ENCODE peak calls at places on chromosomes 13 and 19, in seven cellular contexts. One of them, this sample, is unnamed. For H3K4me1, the result is how much of the 10 kb centered on the place peaks cover.

GRCh38 chr13:21703846-21704245 is 33.0 kb downstream of the FGF9 start:
- DNase-seq in esophagus squamous epithelium: no peak
- DNase-seq in fibroblast of lung: no peak
- DNase-seq in MM.1S: no peak
- DNase-seq in PC-9: no peak
- DNase-seq in colonic mucosa: no peak
- DNase-seq in pancreas: no peak
- DNase-seq in this sample: no peak

GRCh38 chr19:28634837-28635236 is 578.1 kb downstream of the UQCRFS1 start:
- DNase-seq in esophagus squamous epithelium: no peak
- DNase-seq in fibroblast of lung: no peak
- DNase-seq in MM.1S: peak
- DNase-seq in PC-9: no peak
- DNase-seq in colonic mucosa: no peak
- DNase-seq in pancreas: no peak
- DNase-seq in this sample: no peak

GRCh38 chr13:104635879-104636278 is 1569.7 kb upstream of the SLC10A2 start:
- DNase-seq in esophagus squamous epithelium: no peak
- DNase-seq in fibroblast of lung: no peak
- DNase-seq in MM.1S: no peak
- DNase-seq in PC-9: no peak
- DNase-seq in colonic mucosa: no peak
- DNase-seq in pancreas: no peak
- DNase-seq in this sample: no peak

GRCh38 chr13:40488869-40489391 is 177.5 kb downstream of the FOXO1 start:
- DNase-seq in esophagus squamous epithelium: no peak
- DNase-seq in fibroblast of lung: no peak
- DNase-seq in MM.1S: no peak
- DNase-seq in PC-9: no peak
- DNase-seq in colonic mucosa: no peak
- DNase-seq in pancreas: no peak
- DNase-seq in this sample: no peak

GRCh38 chr13:98279473-98280175 is 102.6 kb upstream of the RNF113B start:
- DNase-seq in esophagus squamous epithelium: no peak
- DNase-seq in fibroblast of lung: no peak
- DNase-seq in MM.1S: no peak
- DNase-seq in PC-9: no peak
- DNase-seq in colonic mucosa: no peak
- DNase-seq in pancreas: no peak
- DNase-seq in this sample: peak

GRCh38 chr19:28020631-28021315 is 1192.2 kb downstream of the UQCRFS1 start:
- DNase-seq in esophagus squamous epithelium: no peak
- DNase-seq in fibroblast of lung: no peak
- DNase-seq in MM.1S: no peak
- DNase-seq in PC-9: no peak
- DNase-seq in colonic mucosa: no peak
- DNase-seq in pancreas: no peak
- DNase-seq in this sample: no peak

GRCh38 chr19:51552996-51553725 is 17.9 kb upstream of the ZNF175 start:
- DNase-seq in esophagus squamous epithelium: no peak
- DNase-seq in fibroblast of lung: peak
- DNase-seq in MM.1S: no peak
- DNase-seq in PC-9: no peak
- DNase-seq in colonic mucosa: peak
- DNase-seq in pancreas: peak
- DNase-seq in this sample: no peak

GRCh38 chr13:101728021-101728420 is 275.5 kb downstream of the ITGBL1 start:
- DNase-seq in esophagus squamous epithelium: no peak
- DNase-seq in fibroblast of lung: no peak
- DNase-seq in MM.1S: no peak
- DNase-seq in PC-9: no peak
- DNase-seq in colonic mucosa: no peak
- DNase-seq in pancreas: no peak
- DNase-seq in this sample: no peak

GRCh38 chr19:13803038-13803437 is 7.8 kb downstream of the ZSWIM4 start:
- DNase-seq in esophagus squamous epithelium: no peak
- DNase-seq in fibroblast of lung: no peak
- DNase-seq in MM.1S: no peak
- DNase-seq in PC-9: peak
- DNase-seq in colonic mucosa: no peak
- DNase-seq in pancreas: no peak
- DNase-seq in this sample: no peak

GRCh38 chr13:99382428-99383133 is 75.4 kb upstream of the GPR183 start:
- DNase-seq in esophagus squamous epithelium: no peak
- DNase-seq in fibroblast of lung: no peak
- DNase-seq in MM.1S: no peak
- DNase-seq in PC-9: no peak
- DNase-seq in colonic mucosa: peak
- DNase-seq in pancreas: no peak
- DNase-seq in this sample: no peak

GRCh38 chr13:50085063-50085462 is 69.8 kb downstream of the KCNRG start:
- DNase-seq in esophagus squamous epithelium: no peak
- DNase-seq in fibroblast of lung: peak
- DNase-seq in MM.1S: no peak
- DNase-seq in PC-9: peak
- DNase-seq in colonic mucosa: no peak
- DNase-seq in pancreas: no peak
- DNase-seq in this sample: peak

GRCh38 chr19:55546822-55547614 is 1.7 kb upstream of the SBK3 start:
- DNase-seq in esophagus squamous epithelium: no peak
- DNase-seq in fibroblast of lung: peak
- DNase-seq in MM.1S: no peak
- DNase-seq in PC-9: peak
- DNase-seq in colonic mucosa: peak
- DNase-seq in pancreas: no peak
- DNase-seq in this sample: no peak

GRCh38 chr19:3818479-3818878 is 32.3 kb upstream of the MATK start:
- DNase-seq in esophagus squamous epithelium: no peak
- DNase-seq in fibroblast of lung: no peak
- DNase-seq in MM.1S: no peak
- DNase-seq in PC-9: no peak
- DNase-seq in colonic mucosa: no peak
- DNase-seq in pancreas: no peak
- DNase-seq in this sample: no peak

GRCh38 chr13:51734786-51735185 is 69.2 kb downstream of the DHRS12 start:
- DNase-seq in esophagus squamous epithelium: no peak
- DNase-seq in fibroblast of lung: no peak
- DNase-seq in MM.1S: no peak
- DNase-seq in PC-9: no peak
- DNase-seq in colonic mucosa: no peak
- DNase-seq in pancreas: no peak
- DNase-seq in this sample: no peak

GRCh38 chr13:39106216-39106995 is 68.2 kb downstream of the NHLRC3 start:
- DNase-seq in esophagus squamous epithelium: no peak
- DNase-seq in fibroblast of lung: no peak
- DNase-seq in MM.1S: no peak
- DNase-seq in PC-9: no peak
- DNase-seq in colonic mucosa: peak
- DNase-seq in pancreas: no peak
- DNase-seq in this sample: no peak

GRCh38 chr13:71626396-71626795 is 240.6 kb downstream of the DACH1 start:
- DNase-seq in esophagus squamous epithelium: no peak
- DNase-seq in fibroblast of lung: no peak
- DNase-seq in MM.1S: no peak
- DNase-seq in PC-9: no peak
- DNase-seq in colonic mucosa: no peak
- DNase-seq in pancreas: no peak
- DNase-seq in this sample: no peak

GRCh38 chr13:71625183-71625582 is 241.8 kb downstream of the DACH1 start:
- DNase-seq in esophagus squamous epithelium: no peak
- DNase-seq in fibroblast of lung: no peak
- DNase-seq in MM.1S: no peak
- DNase-seq in PC-9: no peak
- DNase-seq in colonic mucosa: no peak
- DNase-seq in pancreas: no peak
- DNase-seq in this sample: no peak

GRCh38 chr13:71624641-71625040 is 242.4 kb downstream of the DACH1 start:
- DNase-seq in esophagus squamous epithelium: no peak
- DNase-seq in fibroblast of lung: no peak
- DNase-seq in MM.1S: no peak
- DNase-seq in PC-9: no peak
- DNase-seq in colonic mucosa: no peak
- DNase-seq in pancreas: no peak
- DNase-seq in this sample: no peak

GRCh38 chr13:71629167-71629566 is 237.8 kb downstream of the DACH1 start:
- DNase-seq in esophagus squamous epithelium: no peak
- DNase-seq in fibroblast of lung: no peak
- DNase-seq in MM.1S: no peak
- DNase-seq in PC-9: no peak
- DNase-seq in colonic mucosa: no peak
- DNase-seq in pancreas: no peak
- DNase-seq in this sample: no peak

GRCh38 chr13:71625694-71626093 is 241.3 kb downstream of the DACH1 start:
- DNase-seq in esophagus squamous epithelium: no peak
- DNase-seq in fibroblast of lung: peak
- DNase-seq in MM.1S: no peak
- DNase-seq in PC-9: no peak
- DNase-seq in colonic mucosa: no peak
- DNase-seq in pancreas: no peak
- DNase-seq in this sample: no peak
- H3K27ac ChIP-seq in esophagus squamous epithelium: no peak
- H3K27ac ChIP-seq in fibroblast of lung: no peak
- H3K27ac ChIP-seq in MM.1S: no peak
- H3K27ac ChIP-seq in PC-9: no peak
- H3K27ac ChIP-seq in colonic mucosa: peak
- H3K27ac ChIP-seq in pancreas: no peak
- H3K27ac ChIP-seq in this sample: no peak

DNA sequence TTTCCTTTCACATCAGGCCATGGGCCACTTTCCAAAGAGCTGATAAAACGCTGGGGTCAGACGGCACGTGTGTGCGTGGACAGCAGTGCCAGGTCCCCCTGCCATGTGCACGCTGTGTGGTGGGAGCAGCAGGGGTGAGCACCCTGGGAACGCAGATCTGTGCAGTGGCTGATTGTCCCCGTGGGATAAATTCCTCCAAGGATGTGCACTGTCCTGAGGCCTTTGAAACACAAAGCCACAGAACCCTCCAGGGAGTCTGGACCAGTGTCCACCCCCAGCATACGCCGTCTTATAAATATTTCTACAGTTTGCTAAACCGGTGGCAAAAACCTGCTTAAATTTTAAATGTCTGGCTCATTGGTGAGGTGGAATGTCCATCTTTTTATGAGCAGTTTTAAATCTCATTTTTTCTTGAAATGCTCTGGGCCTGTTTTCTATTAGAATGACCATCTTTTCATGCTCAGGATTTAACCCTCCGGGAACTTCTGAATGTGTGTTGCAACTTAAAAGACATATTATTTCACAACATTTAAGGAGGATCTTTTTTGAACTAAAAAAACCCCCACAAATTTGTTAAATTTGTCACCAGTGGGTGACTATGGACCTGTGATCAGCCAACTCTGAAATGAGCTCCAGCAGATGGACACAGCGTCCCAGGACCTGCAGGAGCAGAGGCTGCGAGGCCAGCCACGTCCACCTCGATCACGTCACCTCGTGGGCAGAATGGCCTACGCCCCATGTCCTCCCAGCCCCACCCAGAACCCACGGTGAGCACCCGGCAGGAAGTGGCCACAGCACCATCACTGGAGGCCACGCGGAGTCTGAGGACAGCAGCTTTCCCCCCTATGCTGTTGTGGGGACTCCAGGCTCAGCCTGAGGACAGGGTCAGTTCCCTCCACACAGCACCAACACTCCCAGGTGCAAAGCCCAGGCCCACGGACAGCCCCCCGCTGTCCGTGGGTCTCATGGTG is 68.6 kb downstream of the RASA3 start:
- DNase-seq in esophagus squamous epithelium: no peak
- DNase-seq in fibroblast of lung: peak
- DNase-seq in MM.1S: peak
- DNase-seq in PC-9: no peak
- DNase-seq in colonic mucosa: no peak
- DNase-seq in pancreas: no peak
- DNase-seq in this sample: no peak
- H3K4me1 ChIP-seq in esophagus squamous epithelium: half or more
- H3K4me1 ChIP-seq in fibroblast of lung: half or more
- H3K4me1 ChIP-seq in MM.1S: under half
- H3K4me1 ChIP-seq in PC-9: half or more
- H3K4me1 ChIP-seq in colonic mucosa: under half
- H3K4me1 ChIP-seq in pancreas: under half
- H3K4me1 ChIP-seq in this sample: half or more

GRCh38 chr13:24668955-24669354 is 11.3 kb upstream of the ATP12A start:
- DNase-seq in esophagus squamous epithelium: no peak
- DNase-seq in fibroblast of lung: no peak
- DNase-seq in MM.1S: no peak
- DNase-seq in PC-9: peak
- DNase-seq in colonic mucosa: peak
- DNase-seq in pancreas: peak
- DNase-seq in this sample: no peak
- H3K27ac ChIP-seq in esophagus squamous epithelium: no peak
- H3K27ac ChIP-seq in fibroblast of lung: no peak
- H3K27ac ChIP-seq in MM.1S: no peak
- H3K27ac ChIP-seq in PC-9: peak
- H3K27ac ChIP-seq in colonic mucosa: peak
- H3K27ac ChIP-seq in pancreas: no peak
- H3K27ac ChIP-seq in this sample: no peak

GRCh38 chr13:110214637-110215036 is 92.3 kb downstream of the COL4A1 start:
- DNase-seq in esophagus squamous epithelium: no peak
- DNase-seq in fibroblast of lung: peak
- DNase-seq in MM.1S: no peak
- DNase-seq in PC-9: peak
- DNase-seq in colonic mucosa: no peak
- DNase-seq in pancreas: no peak
- DNase-seq in this sample: no peak

GRCh38 chr13:110211735-110212134 is 95.2 kb downstream of the COL4A1 start:
- DNase-seq in esophagus squamous epithelium: no peak
- DNase-seq in fibroblast of lung: no peak
- DNase-seq in MM.1S: no peak
- DNase-seq in PC-9: no peak
- DNase-seq in colonic mucosa: no peak
- DNase-seq in pancreas: no peak
- DNase-seq in this sample: no peak

GRCh38 chr13:110215606-110216005 is 91.4 kb downstream of the COL4A1 start:
- DNase-seq in esophagus squamous epithelium: no peak
- DNase-seq in fibroblast of lung: peak
- DNase-seq in MM.1S: no peak
- DNase-seq in PC-9: peak
- DNase-seq in colonic mucosa: no peak
- DNase-seq in pancreas: no peak
- DNase-seq in this sample: no peak

GRCh38 chr13:110212529-110212928 is 94.4 kb downstream of the COL4A1 start:
- DNase-seq in esophagus squamous epithelium: no peak
- DNase-seq in fibroblast of lung: no peak
- DNase-seq in MM.1S: no peak
- DNase-seq in PC-9: no peak
- DNase-seq in colonic mucosa: no peak
- DNase-seq in pancreas: no peak
- DNase-seq in this sample: no peak

DNA sequence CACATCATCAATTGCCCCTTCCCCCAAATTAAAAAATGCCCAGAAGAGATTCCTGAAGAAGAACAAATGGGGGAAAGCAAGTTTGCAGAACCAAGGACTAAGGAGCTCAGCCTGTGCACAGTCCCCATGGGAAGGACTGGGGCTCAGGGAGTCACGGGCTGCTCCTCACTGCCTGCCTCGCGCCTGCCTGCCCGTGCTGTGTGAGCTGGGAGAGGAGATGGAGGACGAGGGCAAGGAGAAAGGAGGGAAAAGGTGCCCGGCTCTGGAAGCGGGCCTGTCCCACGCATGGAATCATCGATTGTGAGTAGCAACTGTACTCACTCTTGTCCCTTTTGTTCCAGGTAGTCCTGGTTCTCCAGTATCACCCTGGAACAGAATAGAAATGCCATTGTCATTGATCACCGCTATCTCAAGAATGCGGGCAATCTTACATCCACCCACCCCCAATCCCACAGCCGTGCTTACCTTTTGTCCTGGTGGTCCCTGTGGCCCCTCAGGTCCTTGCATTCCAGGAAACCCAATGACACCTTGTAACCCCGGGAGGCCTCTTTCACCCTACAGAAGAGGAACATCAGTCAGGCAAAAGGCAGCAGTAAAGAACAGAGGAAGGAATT is 93.4 kb downstream of the COL4A1 start:
- DNase-seq in esophagus squamous epithelium: no peak
- DNase-seq in fibroblast of lung: no peak
- DNase-seq in MM.1S: no peak
- DNase-seq in PC-9: peak
- DNase-seq in colonic mucosa: no peak
- DNase-seq in pancreas: no peak
- DNase-seq in this sample: no peak
- H3K4me1 ChIP-seq in esophagus squamous epithelium: under half
- H3K4me1 ChIP-seq in fibroblast of lung: under half
- H3K4me1 ChIP-seq in MM.1S: under half
- H3K4me1 ChIP-seq in PC-9: under half
- H3K4me1 ChIP-seq in colonic mucosa: under half
- H3K4me1 ChIP-seq in pancreas: under half
- H3K4me1 ChIP-seq in this sample: under half

This sample was measured in CD4-positive, CD25-positive, alpha-beta regulatory T cell.